ENCODE peak calls at places on chromosomes 16 and 17, in nine cellular contexts. H, E, Y, V, I, P, C, X and M are unnamed samples.

GRCh38 chr16:11312718-11313492 is 31.8 kb upstream of the PRM1 start:
- DNase-seq in H (no peak), E (no peak), Y (no peak), V (peak; percentile 66), I (no peak), P (peak; percentile 51), C (no peak), X (no peak), M (no peak)

GRCh38 chr16:4443271-4443670 is 17.6 kb downstream of the DNAJA3 start:
- DNase-seq in H (peak; percentile 12), E (peak; percentile 23), Y (no peak), V (no peak), I (no peak), P (no peak), C (no peak), X (no peak), M (no peak)

GRCh38 chr16:8814095-8814806 is 16.6 kb downstream of the PMM2 start:
- DNase-seq in H (no peak), E (no peak), Y (no peak), V (no peak), I (no peak), P (no peak), C (no peak), X (no peak), M (no peak)

GRCh38 chr16:54062361-54063346 is 223.9 kb downstream of the IRX3 start:
- DNase-seq in H (no peak), E (no peak), Y (no peak), V (no peak), I (no peak), P (no peak), C (no peak), X (no peak), M (peak; percentile 59)

GRCh38 chr17:14840616-14841231 is 424.4 kb downstream of the PMP22 start:
- DNase-seq in H (no peak), E (no peak), Y (no peak), V (no peak), I (no peak), P (no peak), C (no peak), X (no peak), M (no peak)

GRCh38 chr17:7114241-7114874 is at the start of gene ASGR2:
- DNase-seq in H (no peak), E (no peak), Y (no peak), V (no peak), I (no peak), P (no peak), C (no peak), X (no peak), M (no peak)

GRCh38 chr16:23026777-23027362 is 122.4 kb downstream of the USP31 start:
- DNase-seq in H (no peak), E (no peak), Y (no peak), V (no peak), I (peak; percentile 79), P (no peak), C (no peak), X (no peak), M (no peak)

GRCh38 chr17:13222931-13223330 is 205.1 kb upstream of the ELAC2 start:
- DNase-seq in H (no peak), E (no peak), Y (no peak), V (no peak), I (no peak), P (no peak), C (no peak), X (no peak), M (no peak)

GRCh38 chr16:50153648-50154368 is 702 bp downstream of the TENT4B start:
- DNase-seq in H (peak; percentile 60), E (no peak), Y (no peak), V (no peak), I (peak; percentile 37), P (no peak), C (no peak), X (peak; percentile 49), M (peak; percentile 72)

GRCh38 chr16:50152807-50153647 is at the start of gene TENT4B:
- DNase-seq in H (peak; percentile 93), E (peak; percentile 72), Y (peak; percentile 57), V (peak; percentile 94), I (peak; percentile 89), P (peak; percentile 90), C (peak; percentile 27), X (peak; percentile 90), M (peak; percentile 94)

GRCh38 chr16:50152386-50152806 is 710 bp upstream of the TENT4B start:
- DNase-seq in H (no peak), E (peak; percentile 15), Y (peak; percentile 68), V (no peak), I (peak; percentile 34), P (no peak), C (no peak), X (no peak), M (no peak)

GRCh38 chr16:50155925-50156324 is 2.8 kb downstream of the TENT4B start:
- DNase-seq in H (no peak), E (no peak), Y (no peak), V (no peak), I (no peak), P (no peak), C (no peak), X (no peak), M (no peak)

GRCh38 chr16:50154369-50154947 is 1.4 kb downstream of the TENT4B start:
- DNase-seq in H (no peak), E (no peak), Y (no peak), V (no peak), I (peak; percentile 37), P (no peak), C (no peak), X (no peak), M (no peak)
- H3K27ac ChIP-seq in H (peak overlapping the region; percentile 99), E (peak overlapping the region; percentile 59), Y (peak overlapping the region; percentile 74), V (peak overlapping the region; percentile 99), I (peak overlapping the region; percentile 81), P (peak overlapping the region; percentile 77), C (peak overlapping the region; percentile 81), X (peak overlapping the region; percentile 96), M (peak overlapping the region; percentile 50)

GRCh38 chr16:87727346-87727745 is 38.4 kb downstream of the KLHDC4 start:
- DNase-seq in H (no peak), E (no peak), Y (no peak), V (no peak), I (no peak), P (no peak), C (no peak), X (no peak), M (no peak)

GRCh38 chr16:87722590-87723223 is 43.1 kb downstream of the KLHDC4 start:
- DNase-seq in H (no peak), E (no peak), Y (no peak), V (no peak), I (no peak), P (no peak), C (no peak), X (no peak), M (no peak)

GRCh38 chr16:87725596-87726235 is 40.1 kb downstream of the KLHDC4 start:
- DNase-seq in H (no peak), E (peak; percentile 68), Y (no peak), V (no peak), I (peak; percentile 92), P (no peak), C (no peak), X (no peak), M (no peak)

GRCh38 chr16:87723224-87723619 is 42.6 kb downstream of the KLHDC4 start:
- DNase-seq in H (peak; percentile 68), E (peak; percentile 87), Y (peak; percentile 58), V (no peak), I (peak; percentile 71), P (no peak), C (no peak), X (peak; percentile 50), M (peak; percentile 82)

DNA sequence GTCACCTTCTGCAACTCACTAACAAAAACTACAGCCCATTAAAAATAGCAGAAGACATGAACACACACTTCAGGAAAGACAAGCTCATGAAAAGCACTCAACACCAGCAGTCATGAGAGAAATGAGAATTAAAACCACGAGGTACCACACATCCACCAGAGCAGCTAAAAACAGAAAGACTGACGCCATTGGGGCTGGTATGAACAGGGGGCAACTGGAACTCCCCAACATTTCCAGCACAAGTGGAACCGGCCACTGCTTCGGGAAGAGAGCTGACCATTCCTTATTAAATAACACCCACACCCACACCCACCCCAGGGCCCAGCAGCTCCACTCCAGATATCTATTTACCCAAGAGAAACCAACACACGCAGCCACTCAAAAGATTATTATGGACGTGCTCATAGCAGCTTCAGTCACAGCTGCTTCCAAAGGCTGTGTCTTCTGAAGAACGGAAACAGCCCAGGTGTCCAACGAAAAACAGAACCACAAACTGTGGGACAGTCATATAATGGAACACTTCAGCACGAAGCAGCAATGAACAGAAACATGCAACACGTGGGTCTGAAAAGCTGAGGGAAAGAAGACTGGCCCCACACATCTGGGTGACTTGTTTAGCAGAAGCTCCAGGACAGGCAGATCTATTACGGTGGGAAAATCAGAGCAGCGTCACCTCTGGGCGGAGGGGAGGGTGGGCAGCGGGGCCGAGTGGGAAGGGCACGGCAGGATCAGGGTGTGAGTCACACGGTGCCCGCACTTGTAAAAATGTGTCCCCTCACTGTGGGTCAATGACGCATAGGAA is 41.1 kb downstream of the KLHDC4 start:
- DNase-seq in H (no peak), E (no peak), Y (peak; percentile 25), V (no peak), I (no peak), P (no peak), C (no peak), X (no peak), M (no peak)
- H3K27ac ChIP-seq in H (no peak overlapping the region), E (no peak overlapping the region), Y (peak overlapping the region; percentile 87), V (no peak overlapping the region), I (no peak overlapping the region), P (no peak overlapping the region), C (no peak overlapping the region), X (no peak overlapping the region), M (no peak overlapping the region)

GRCh38 chr17:19485800-19486340 is 47.8 kb upstream of the SLC47A1 start:
- DNase-seq in H (no peak), E (no peak), Y (no peak), V (no peak), I (no peak), P (no peak), C (no peak), X (no peak), M (no peak)

GRCh38 chr17:19482571-19482970 is 51.1 kb upstream of the SLC47A1 start:
- DNase-seq in H (no peak), E (no peak), Y (no peak), V (no peak), I (no peak), P (no peak), C (no peak), X (no peak), M (no peak)

GRCh38 chr17:19487009-19487600 is 46.5 kb upstream of the SLC47A1 start:
- DNase-seq in H (no peak), E (no peak), Y (no peak), V (no peak), I (no peak), P (no peak), C (no peak), X (no peak), M (peak; percentile 65)

GRCh38 chr17:19492140-19492539 is 41.5 kb upstream of the SLC47A1 start:
- DNase-seq in H (no peak), E (no peak), Y (no peak), V (no peak), I (no peak), P (no peak), C (no peak), X (no peak), M (no peak)

DNA sequence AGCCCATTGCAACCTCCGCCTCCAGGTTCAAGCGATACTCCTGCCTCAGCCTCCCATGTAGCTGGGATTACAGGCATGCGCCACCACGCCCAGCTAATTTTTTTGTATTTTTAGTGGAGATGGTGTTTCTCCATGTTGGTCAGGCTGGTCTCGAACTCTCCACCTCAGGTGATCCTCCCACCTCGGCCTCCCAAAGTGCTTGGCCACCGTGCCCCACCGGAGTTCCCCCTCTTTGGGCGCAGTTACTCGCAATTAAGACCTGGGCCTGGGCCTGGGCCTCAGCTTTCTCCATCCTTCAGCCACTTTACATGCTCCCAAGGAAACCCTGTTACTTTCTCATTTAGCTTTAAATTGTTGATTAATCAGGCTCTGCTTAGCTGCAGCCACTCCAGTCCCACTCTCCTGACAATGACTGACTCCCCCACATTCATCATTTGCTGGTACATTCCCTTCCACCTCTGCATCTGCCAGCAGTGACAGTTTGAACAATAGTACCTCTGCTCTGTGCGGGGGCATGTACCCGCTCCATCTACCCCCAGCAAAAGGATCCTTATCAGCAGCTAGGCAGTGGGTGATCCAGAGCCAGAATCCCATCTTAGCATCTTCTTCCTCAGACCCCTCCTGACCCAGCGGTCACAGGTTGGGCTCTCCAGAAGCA is 47.2 kb upstream of the SLC47A1 start:
- DNase-seq in H (no peak), E (peak; percentile 35), Y (no peak), V (no peak), I (no peak), P (no peak), C (no peak), X (no peak), M (no peak)
- H3K27ac ChIP-seq in H (no peak overlapping the region), E (peak overlapping the region; percentile 84), Y (no peak overlapping the region), V (no peak overlapping the region), I (no peak overlapping the region), P (no peak overlapping the region), C (no peak overlapping the region), X (no peak overlapping the region), M (no peak overlapping the region)

GRCh38 chr17:30218689-30219266 is 16.7 kb downstream of the SLC6A4 start:
- DNase-seq in H (no peak), E (no peak), Y (no peak), V (no peak), I (no peak), P (no peak), C (no peak), X (no peak), M (no peak)

GRCh38 chr17:30217746-30218245 is 17.7 kb downstream of the SLC6A4 start:
- DNase-seq in H (no peak), E (no peak), Y (no peak), V (no peak), I (no peak), P (no peak), C (no peak), X (no peak), M (no peak)

GRCh38 chr17:30219833-30220232 is 15.7 kb downstream of the SLC6A4 start:
- DNase-seq in H (no peak), E (no peak), Y (no peak), V (peak; percentile 64), I (no peak), P (no peak), C (no peak), X (no peak), M (no peak)

GRCh38 chr17:30219315-30219714 is 16.2 kb downstream of the SLC6A4 start:
- DNase-seq in H (no peak), E (no peak), Y (no peak), V (no peak), I (no peak), P (no peak), C (no peak), X (no peak), M (no peak)

DNA sequence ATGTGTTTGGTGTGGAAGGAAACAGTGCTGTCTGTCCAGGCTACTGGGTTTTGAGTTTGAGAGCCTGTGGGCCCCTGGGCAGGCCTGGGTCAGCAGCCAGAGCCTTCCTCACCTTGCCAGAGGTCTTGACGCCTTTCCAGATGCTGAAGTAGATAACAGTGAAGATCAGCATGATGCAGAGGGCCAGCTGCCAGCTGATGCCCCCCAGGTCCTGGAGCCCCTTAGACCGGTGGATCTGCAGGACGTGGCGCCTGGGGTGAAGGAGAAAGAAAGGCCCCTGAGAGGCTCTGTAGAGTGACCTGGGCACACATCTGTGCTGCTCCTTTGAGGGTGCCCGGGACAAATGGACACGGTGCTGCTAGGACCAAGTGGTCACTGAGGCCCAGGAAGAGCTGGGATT is 18.4 kb downstream of the SLC6A4 start:
- DNase-seq in H (no peak), E (no peak), Y (no peak), V (no peak), I (no peak), P (no peak), C (no peak), X (no peak), M (no peak)
- H3K27ac ChIP-seq in H (no peak overlapping the region), E (no peak overlapping the region), Y (no peak overlapping the region), V (no peak overlapping the region), I (no peak overlapping the region), P (no peak overlapping the region), C (no peak overlapping the region), X (no peak overlapping the region), M (no peak overlapping the region)